ENCODE peak calls at places on chromosomes 3 and 15, in seven cellular contexts. P, E, Q, D, R, T and N are unnamed samples.

GRCh38 chr3:117666827-117667226 is 957.2 kb downstream of the TUSC7 start:
- DNase-seq in P (no peak), R (no peak), E (no peak), D (no peak), Q (no peak), T (no peak), N (no peak)

GRCh38 chr15:95919460-95919859 is 411.0 kb upstream of the NR2F2 start:
- DNase-seq in D (no peak), R (no peak), T (no peak), E (no peak), Q (no peak), P (no peak), N (no peak)

GRCh38 chr3:100875239-100875638 is 118.0 kb downstream of the ABI3BP start:
- DNase-seq in T (no peak), D (no peak), E (no peak), P (peak), Q (no peak), R (no peak), N (peak)

GRCh38 chr3:41848745-41849574 is 112.9 kb downstream of the ULK4 start:
- DNase-seq in R (no peak), P (no peak), T (no peak), Q (no peak), E (no peak), D (no peak), N (no peak)

GRCh38 chr3:112377418-112378071 is 44.6 kb downstream of the CD200 start:
- DNase-seq in E (no peak), P (no peak), R (no peak), D (no peak), Q (no peak), T (no peak), N (no peak)

GRCh38 chr3:136595862-136596697 is 156.1 kb downstream of the STAG1 start:
- DNase-seq in P (no peak), E (no peak), T (no peak), D (no peak), R (no peak), Q (no peak), N (no peak)

GRCh38 chr15:71291723-71292122 is 176.5 kb downstream of the THSD4 start:
- DNase-seq in E (no peak), T (no peak), R (no peak), P (no peak), Q (no peak), D (no peak), N (no peak)

GRCh38 chr3:53764376-53764775 is 81.8 kb downstream of the CHDH start:
- DNase-seq in R (no peak), P (peak), E (no peak), T (no peak), Q (no peak), D (no peak), N (no peak)

GRCh38 chr15:25374143-25374542 is 64.7 kb downstream of the UBE3A start:
- DNase-seq in Q (no peak), T (no peak), R (no peak), P (no peak), D (no peak), E (no peak), N (no peak)

GRCh38 chr3:192850501-192850981 is 67.1 kb downstream of the MB21D2 start:
- DNase-seq in T (peak), P (no peak), D (peak), R (no peak), E (no peak), Q (no peak), N (peak)

GRCh38 chr3:129611812-129612349 is 5.4 kb upstream of the PLXND1 start:
- DNase-seq in P (no peak), R (no peak), T (no peak), Q (no peak), E (no peak), D (no peak), N (no peak)

GRCh38 chr15:84749111-84749991 is 959 bp downstream of the ZNF592 start:
- DNase-seq in P (no peak), T (no peak), Q (peak), E (peak), D (peak), R (no peak), N (peak)

GRCh38 chr15:31214158-31214863 is 112.3 kb upstream of the KLF13 start:
- DNase-seq in D (no peak), E (no peak), Q (no peak), P (no peak), T (no peak), R (no peak), N (no peak)

GRCh38 chr15:57567909-57568308 is 23.8 kb upstream of the MYZAP start:
- DNase-seq in E (no peak), T (no peak), P (no peak), D (no peak), R (no peak), Q (no peak), N (no peak)

GRCh38 chr3:13459605-13460340 is 20.3 kb upstream of the HDAC11 start:
- DNase-seq in D (no peak), Q (no peak), E (no peak), T (no peak), P (no peak), R (no peak), N (no peak)

GRCh38 chr3:4271834-4272233 is 31.3 kb upstream of the SETMAR start:
- DNase-seq in R (no peak), D (peak), T (no peak), Q (no peak), P (peak), E (peak), N (peak)

GRCh38 chr15:92668086-92668485 is 12.5 kb upstream of the FAM174B start:
- DNase-seq in E (no peak), T (no peak), D (no peak), R (no peak), P (no peak), Q (no peak), N (no peak)

GRCh38 chr15:56165234-56165633 is 78.4 kb downstream of the RFX7 start:
- DNase-seq in P (no peak), R (no peak), E (no peak), D (no peak), Q (no peak), T (no peak), N (peak)

GRCh38 chr3:127815641-127816605 is 6.4 kb downstream of the MGLL start:
- DNase-seq in D (peak), T (no peak), P (peak), E (no peak), R (no peak), Q (no peak), N (no peak)

GRCh38 chr3:136899622-136900158 is 37.7 kb downstream of the NCK1 start:
- DNase-seq in P (no peak), E (no peak), Q (no peak), R (no peak), D (no peak), T (no peak), N (no peak)

GRCh38 chr15:99441871-99442267 is 123.9 kb upstream of the MEF2A start:
- DNase-seq in D (no peak), T (no peak), Q (peak), P (no peak), E (no peak), R (no peak), N (no peak)

GRCh38 chr15:81117136-81117535 is 16.9 kb upstream of the CFAP161 start:
- DNase-seq in T (no peak), P (no peak), R (no peak), D (no peak), E (no peak), Q (no peak), N (peak)

GRCh38 chr3:128545120-128545752 is 52.2 kb upstream of the GATA2 start:
- DNase-seq in T (no peak), E (no peak), P (no peak), D (no peak), R (no peak), Q (no peak), N (no peak)

GRCh38 chr3:177852408-177852807 is 655.1 kb upstream of the TBL1XR1 start:
- DNase-seq in Q (no peak), R (no peak), D (no peak), T (no peak), P (no peak), E (no peak), N (no peak)

GRCh38 chr15:33104276-33104675 is 90.2 kb downstream of the FMN1 start:
- DNase-seq in D (no peak), Q (no peak), R (no peak), P (no peak), E (no peak), T (no peak), N (peak)

GRCh38 chr3:48478631-48479555 is 25.1 kb downstream of the SHISA5 start:
- DNase-seq in P (no peak), E (no peak), Q (peak), R (no peak), D (no peak), T (no peak), N (no peak)

GRCh38 chr3:136576279-136577009 is 175.7 kb downstream of the STAG1 start:
- DNase-seq in R (no peak), E (no peak), Q (no peak), T (no peak), P (no peak), D (no peak), N (no peak)

GRCh38 chr15:69583627-69584026 is 131.0 kb downstream of the RPLP1 start:
- DNase-seq in D (no peak), E (peak), P (no peak), T (no peak), R (no peak), Q (peak), N (no peak)

GRCh38 chr3:13204177-13204581 is 130.9 kb upstream of the IQSEC1 start:
- DNase-seq in E (no peak), T (no peak), D (no peak), P (no peak), Q (no peak), R (no peak), N (no peak)

GRCh38 chr15:65355173-65355982 is 22.4 kb downstream of the IGDCC3 start:
- DNase-seq in D (peak), E (no peak), P (no peak), T (no peak), R (no peak), Q (no peak), N (no peak)